ENCODE peak calls at places on chromosomes 13 and 19, in seven cellular contexts. L is activated B cell treated with CpG ODN at 0.5 μM for 24 hours; F is natural killer cell; Z is left lung; S is lower lobe of right lung; E is stimulated activated naive CD8-positive, alpha-beta T cell treated with anti-CD3 and anti-CD28 coated beads, Interleukin-15, amount 100 ng/mL, for 72 hours; X is Right ventricle myocardium inferior. J is an unnamed sample.

GRCh38 chr13:101590479-101590878 is 138.0 kb downstream of the ITGBL1 start:
- ATAC-seq in L (no peak), F (no peak), Z (no peak), S (no peak), E (no peak), X (no peak), J (no peak)

GRCh38 chr13:105918842-105919741 is 616.4 kb downstream of the EFNB2 start:
- ATAC-seq in L (no peak), F (no peak), Z (peak; percentile 32), S (no peak), E (no peak), X (peak; percentile 3), J (peak; percentile 93)

GRCh38 chr13:57627663-57628062 is 3.9 kb upstream of the PCDH17 start:
- ATAC-seq in L (no peak), F (no peak), Z (peak; percentile 37), S (no peak), E (peak; percentile 51), X (no peak), J (no peak)

GRCh38 chr13:46754812-46755211 is 42.1 kb downstream of the ESD start:
- ATAC-seq in L (no peak), F (no peak), Z (no peak), S (no peak), E (no peak), X (no peak), J (no peak)

GRCh38 chr13:29835280-29836061 is 14.9 kb downstream of the UBL3 start:
- ATAC-seq in L (peak; percentile 94), F (no peak), Z (no peak), S (no peak), E (no peak), X (no peak), J (no peak)

GRCh38 chr19:44807162-44807561 is 1.7 kb upstream of the BCAM start:
- ATAC-seq in L (no peak), F (no peak), Z (peak; percentile 47), S (peak; percentile 36), E (no peak), X (no peak), J (peak; percentile 79)

GRCh38 chr13:33125821-33126570 is 109.8 kb downstream of the KL start:
- ATAC-seq in L (no peak), F (no peak), Z (peak; percentile 91), S (peak; percentile 92), E (no peak), X (peak; percentile 92), J (peak; percentile 74)

GRCh38 chr13:89737051-89737450 is 1610.4 kb upstream of the MIR17HG start:
- ATAC-seq in L (no peak), F (no peak), Z (no peak), S (no peak), E (no peak), X (no peak), J (no peak)

GRCh38 chr13:77859450-77859849 is 59.2 kb downstream of the EDNRB start:
- ATAC-seq in L (no peak), F (no peak), Z (peak; percentile 30), S (no peak), E (no peak), X (peak; percentile 87), J (no peak)

GRCh38 chr19:18768046-18768771 is 22.9 kb downstream of the COMP start:
- ATAC-seq in L (no peak), F (no peak), Z (no peak), S (no peak), E (peak; percentile 25), X (no peak), J (no peak)

J was measured in esophagus mucosa.